ENCODE peak calls at places on chromosomes 5 and 9, in four cellular contexts. One of them, this sample, is unnamed.
A peak's percentile ranks its signal among the peaks of the same experiment; 100 is the strongest.

GRCh38 chr5:55855509-55855908 is 4.4 kb downstream of the IL31RA start:
- DNase-seq in MM.1S: no peak
- DNase-seq in fibroblast of lung: no peak
- DNase-seq in hepatocyte: no peak
- DNase-seq in this sample: no peak

GRCh38 chr5:147452137-147452838 is 57.6 kb downstream of the DPYSL3 start:
- DNase-seq in hepatocyte: no peak
- DNase-seq in fibroblast of lung: no peak
- DNase-seq in MM.1S: no peak
- DNase-seq in this sample: no peak

GRCh38 chr5:89253931-89254330 is 370.9 kb upstream of the MEF2C start:
- DNase-seq in MM.1S: no peak
- DNase-seq in hepatocyte: no peak
- DNase-seq in fibroblast of lung: no peak
- DNase-seq in this sample: no peak

GRCh38 chr5:172852490-172853354 is 18.7 kb downstream of the ERGIC1 start:
- DNase-seq in hepatocyte: peak; percentile 71
- DNase-seq in fibroblast of lung: peak; percentile 52
- DNase-seq in MM.1S: no peak
- DNase-seq in this sample: no peak

GRCh38 chr5:76492819-76493189 is 89.7 kb downstream of the IQGAP2 start:
- DNase-seq in MM.1S: no peak
- DNase-seq in hepatocyte: no peak
- DNase-seq in fibroblast of lung: no peak
- DNase-seq in this sample: no peak

GRCh38 chr5:43039468-43040286 is 442 bp downstream of the ANXA2R start:
- DNase-seq in hepatocyte: peak; percentile 78
- DNase-seq in fibroblast of lung: peak; percentile 91
- DNase-seq in MM.1S: peak; percentile 69
- DNase-seq in this sample: peak; percentile 64

GRCh38 chr5:149380466-149381121 is 1.5 kb upstream of the IL17B start:
- DNase-seq in MM.1S: no peak
- DNase-seq in fibroblast of lung: no peak
- DNase-seq in hepatocyte: no peak
- DNase-seq in this sample: no peak

GRCh38 chr5:5165541-5166002 is 25.4 kb downstream of the ADAMTS16 start:
- DNase-seq in MM.1S: no peak
- DNase-seq in hepatocyte: no peak
- DNase-seq in fibroblast of lung: no peak
- DNase-seq in this sample: no peak

GRCh38 chr9:90219548-90220118 is 423.0 kb downstream of the DIRAS2 start:
- DNase-seq in hepatocyte: peak; percentile 50
- DNase-seq in MM.1S: peak; percentile 43
- DNase-seq in fibroblast of lung: no peak
- DNase-seq in this sample: peak; percentile 19

GRCh38 chr9:114894206-114894605 is 36.2 kb downstream of the TNFSF8 start:
- DNase-seq in fibroblast of lung: no peak
- DNase-seq in hepatocyte: no peak
- DNase-seq in MM.1S: no peak
- DNase-seq in this sample: no peak

GRCh38 chr9:137277329-137278041 is at the start of gene TOR4A:
- DNase-seq in hepatocyte: peak; percentile 91
- DNase-seq in MM.1S: peak; percentile 73
- DNase-seq in fibroblast of lung: peak; percentile 87
- DNase-seq in this sample: peak; percentile 90

GRCh38 chr5:33300209-33300742 is 140.5 kb upstream of the TARS1 start:
- DNase-seq in fibroblast of lung: no peak
- DNase-seq in MM.1S: no peak
- DNase-seq in hepatocyte: no peak
- DNase-seq in this sample: peak; percentile 63

GRCh38 chr5:31390256-31390655 is 141.6 kb downstream of the DROSHA start:
- DNase-seq in fibroblast of lung: no peak
- DNase-seq in hepatocyte: no peak
- DNase-seq in MM.1S: no peak
- DNase-seq in this sample: no peak

GRCh38 chr9:136189394-136190236 is 15.3 kb downstream of the LHX3 start:
- DNase-seq in hepatocyte: no peak
- DNase-seq in fibroblast of lung: no peak
- DNase-seq in MM.1S: no peak
- DNase-seq in this sample: no peak

GRCh38 chr5:1352231-1352825 is 7.4 kb upstream of the CLPTM1L start:
- DNase-seq in MM.1S: no peak
- DNase-seq in hepatocyte: no peak
- DNase-seq in fibroblast of lung: no peak
- DNase-seq in this sample: no peak

GRCh38 chr5:169164481-169164925 is 136.4 kb downstream of the SLIT3 start:
- DNase-seq in hepatocyte: no peak
- DNase-seq in fibroblast of lung: no peak
- DNase-seq in MM.1S: no peak
- DNase-seq in this sample: no peak

GRCh38 chr9:131290039-131290766 is 680 bp downstream of the PLPP7 start:
- DNase-seq in hepatocyte: no peak
- DNase-seq in fibroblast of lung: no peak
- DNase-seq in MM.1S: no peak
- DNase-seq in this sample: no peak

GRCh38 chr9:20685769-20686168 is 1.7 kb downstream of the FOCAD start:
- DNase-seq in MM.1S: no peak
- DNase-seq in fibroblast of lung: no peak
- DNase-seq in hepatocyte: no peak
- DNase-seq in this sample: no peak

GRCh38 chr5:171989276-171989675 is 17.2 kb downstream of the FBXW11 start:
- DNase-seq in hepatocyte: no peak
- DNase-seq in fibroblast of lung: no peak
- DNase-seq in MM.1S: no peak
- DNase-seq in this sample: no peak

GRCh38 chr9:15553528-15553898 is 670 bp downstream of the CCDC171 start:
- DNase-seq in MM.1S: no peak
- DNase-seq in hepatocyte: no peak
- DNase-seq in fibroblast of lung: no peak
- DNase-seq in this sample: no peak

GRCh38 chr5:97124335-97124734 is 18.1 kb downstream of the LIX1 start:
- DNase-seq in hepatocyte: no peak
- DNase-seq in fibroblast of lung: no peak
- DNase-seq in MM.1S: no peak
- DNase-seq in this sample: no peak

GRCh38 chr5:66472010-66472409 is 124.2 kb upstream of the MAST4 start:
- DNase-seq in fibroblast of lung: no peak
- DNase-seq in hepatocyte: no peak
- DNase-seq in MM.1S: no peak
- DNase-seq in this sample: peak; percentile 5

GRCh38 chr9:97528529-97529230 is 27.2 kb downstream of the TMOD1 start:
- DNase-seq in MM.1S: no peak
- DNase-seq in fibroblast of lung: no peak
- DNase-seq in hepatocyte: no peak
- DNase-seq in this sample: no peak

GRCh38 chr5:53429706-53430105 is 50.7 kb upstream of the FST start:
- DNase-seq in hepatocyte: no peak
- DNase-seq in MM.1S: no peak
- DNase-seq in fibroblast of lung: peak; percentile 35
- DNase-seq in this sample: no peak

GRCh38 chr5:135367554-135367953 is 31.5 kb downstream of the MACROH2A1 start:
- DNase-seq in MM.1S: no peak
- DNase-seq in fibroblast of lung: no peak
- DNase-seq in hepatocyte: no peak
- DNase-seq in this sample: no peak
- H4K20me1 ChIP-seq in MM.1S: peaks cover 9% of the 10 kb centered on the region
- H4K20me1 ChIP-seq in fibroblast of lung: no peaks in the 10 kb centered on the region
- H4K20me1 ChIP-seq in hepatocyte: peaks cover 22% of the 10 kb centered on the region
- H4K20me1 ChIP-seq in this sample: no peaks in the 10 kb centered on the region

DNA sequence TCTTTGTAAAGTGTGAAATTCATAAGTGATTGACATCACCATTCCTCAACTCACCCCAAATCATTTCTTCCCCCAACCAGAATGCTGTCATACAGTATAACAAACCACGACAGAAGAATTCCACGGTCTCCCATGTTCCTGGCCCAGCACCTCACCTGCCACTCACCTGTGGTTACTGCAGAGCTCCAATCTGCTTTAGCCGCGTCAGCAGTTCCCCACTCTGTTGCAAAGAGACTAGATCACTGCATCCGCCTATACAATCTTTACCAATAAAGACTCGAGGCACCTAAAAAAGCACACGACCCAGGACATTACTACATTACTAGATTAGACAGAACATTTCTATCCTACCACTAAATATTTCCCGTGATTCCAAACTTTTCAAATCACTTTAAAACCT is 6.2 kb downstream of the GLRX start:
- DNase-seq in fibroblast of lung: no peak
- DNase-seq in MM.1S: no peak
- DNase-seq in hepatocyte: no peak
- DNase-seq in this sample: no peak
- H4K20me1 ChIP-seq in fibroblast of lung: no peaks in the 10 kb centered on the region
- H4K20me1 ChIP-seq in MM.1S: no peaks in the 10 kb centered on the region
- H4K20me1 ChIP-seq in hepatocyte: peaks cover 3% of the 10 kb centered on the region
- H4K20me1 ChIP-seq in this sample: peaks cover 12% of the 10 kb centered on the region

DNA sequence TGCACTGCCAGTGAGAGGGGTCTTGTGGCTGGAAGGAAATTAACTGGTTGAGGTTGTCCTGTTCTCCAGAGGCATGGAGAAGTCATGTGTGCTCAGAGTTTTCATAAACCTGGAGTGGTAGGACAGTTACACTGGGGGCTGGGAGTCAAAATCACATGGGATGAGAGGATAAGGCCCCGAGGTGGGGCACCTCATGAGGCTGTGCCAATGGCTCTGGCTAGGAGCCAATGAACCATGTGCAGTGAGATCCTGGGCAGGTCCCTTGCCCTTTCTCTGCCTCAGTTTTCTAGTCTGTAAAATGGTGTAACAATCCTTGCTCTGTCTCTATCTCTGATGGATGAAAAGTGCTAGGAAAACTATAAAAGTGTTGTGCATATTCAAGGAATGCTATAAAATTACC is 7.0 kb upstream of the SYNPO start:
- DNase-seq in hepatocyte: no peak
- DNase-seq in MM.1S: no peak
- DNase-seq in fibroblast of lung: no peak
- DNase-seq in this sample: no peak
- H4K20me1 ChIP-seq in hepatocyte: no peaks in the 10 kb centered on the region
- H4K20me1 ChIP-seq in MM.1S: no peaks in the 10 kb centered on the region
- H4K20me1 ChIP-seq in fibroblast of lung: no peaks in the 10 kb centered on the region
- H4K20me1 ChIP-seq in this sample: no peaks in the 10 kb centered on the region

GRCh38 chr9:92716557-92716956 is 46.6 kb upstream of the IPPK start:
- DNase-seq in MM.1S: peak; percentile 70
- DNase-seq in fibroblast of lung: peak; percentile 29
- DNase-seq in hepatocyte: peak; percentile 74
- DNase-seq in this sample: peak; percentile 80
- H4K20me1 ChIP-seq in MM.1S: no peaks in the 10 kb centered on the region
- H4K20me1 ChIP-seq in fibroblast of lung: no peaks in the 10 kb centered on the region
- H4K20me1 ChIP-seq in hepatocyte: no peaks in the 10 kb centered on the region
- H4K20me1 ChIP-seq in this sample: no peaks in the 10 kb centered on the region

GRCh38 chr5:14850419-14851066 is 21.0 kb downstream of the ANKH start:
- DNase-seq in fibroblast of lung: no peak
- DNase-seq in MM.1S: no peak
- DNase-seq in hepatocyte: no peak
- DNase-seq in this sample: no peak
- H4K20me1 ChIP-seq in fibroblast of lung: no peaks in the 10 kb centered on the region
- H4K20me1 ChIP-seq in MM.1S: no peaks in the 10 kb centered on the region
- H4K20me1 ChIP-seq in hepatocyte: no peaks in the 10 kb centered on the region
- H4K20me1 ChIP-seq in this sample: peaks cover 17% of the 10 kb centered on the region

GRCh38 chr9:125759812-125760134 is 12.6 kb downstream of the PBX3 start:
- DNase-seq in fibroblast of lung: no peak
- DNase-seq in MM.1S: no peak
- DNase-seq in hepatocyte: no peak
- DNase-seq in this sample: no peak

GRCh38 chr9:125763373-125763772 is 16.2 kb downstream of the PBX3 start:
- DNase-seq in MM.1S: no peak
- DNase-seq in hepatocyte: peak; percentile 20
- DNase-seq in fibroblast of lung: peak; percentile 64
- DNase-seq in this sample: no peak

GRCh38 chr9:125758986-125759811 is 12.0 kb downstream of the PBX3 start:
- DNase-seq in hepatocyte: no peak
- DNase-seq in fibroblast of lung: no peak
- DNase-seq in MM.1S: no peak
- DNase-seq in this sample: peak; percentile 12

GRCh38 chr9:125760537-125760936 is 13.4 kb downstream of the PBX3 start:
- DNase-seq in MM.1S: no peak
- DNase-seq in hepatocyte: no peak
- DNase-seq in fibroblast of lung: no peak
- DNase-seq in this sample: no peak

GRCh38 chr9:125761685-125762084 is 14.5 kb downstream of the PBX3 start:
- DNase-seq in hepatocyte: no peak
- DNase-seq in MM.1S: no peak
- DNase-seq in fibroblast of lung: no peak
- DNase-seq in this sample: no peak
- H4K20me1 ChIP-seq in hepatocyte: no peaks in the 10 kb centered on the region
- H4K20me1 ChIP-seq in MM.1S: no peaks in the 10 kb centered on the region
- H4K20me1 ChIP-seq in fibroblast of lung: no peaks in the 10 kb centered on the region
- H4K20me1 ChIP-seq in this sample: no peaks in the 10 kb centered on the region

DNA sequence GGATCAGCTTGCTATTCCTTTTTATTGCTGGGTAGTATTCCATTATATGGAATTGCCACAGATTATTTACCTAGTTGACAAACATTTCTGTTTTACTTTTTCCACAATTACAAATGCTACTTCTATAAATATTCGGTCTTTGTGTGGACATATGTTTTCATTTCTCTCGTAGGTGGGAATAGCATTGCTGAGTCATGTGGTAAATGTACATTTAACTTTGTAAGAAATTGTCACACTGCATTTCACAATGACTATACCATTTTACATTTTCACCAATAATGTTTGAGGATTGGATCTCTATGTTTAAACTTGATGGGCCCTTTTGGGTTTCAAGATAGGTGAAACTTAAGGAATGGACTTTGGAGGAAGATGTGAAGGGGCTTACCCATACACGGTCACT is 19.7 kb downstream of the RAI14 start:
- DNase-seq in MM.1S: no peak
- DNase-seq in fibroblast of lung: no peak
- DNase-seq in hepatocyte: no peak
- DNase-seq in this sample: no peak
- H4K20me1 ChIP-seq in MM.1S: no peaks in the 10 kb centered on the region
- H4K20me1 ChIP-seq in fibroblast of lung: no peaks in the 10 kb centered on the region
- H4K20me1 ChIP-seq in hepatocyte: no peaks in the 10 kb centered on the region
- H4K20me1 ChIP-seq in this sample: no peaks in the 10 kb centered on the region